ENCODE peak calls at places on chromosomes 13 and 19, in six cellular contexts. One of them, this sample, is unnamed.

GRCh38 chr19:7533281-7533819 is 2.2 kb upstream of the PNPLA6 start:
- DNase-seq in cardiac muscle cell: peak
- DNase-seq in stomach: peak
- DNase-seq in PC-3: no peak
- DNase-seq in IMR-90: peak
- DNase-seq in HCT116: no peak
- DNase-seq in this sample: no peak

GRCh38 chr19:28217064-28217463 is 995.9 kb downstream of the UQCRFS1 start:
- DNase-seq in PC-3: no peak
- DNase-seq in HCT116: no peak
- DNase-seq in stomach: no peak
- DNase-seq in IMR-90: no peak
- DNase-seq in cardiac muscle cell: no peak
- DNase-seq in this sample: no peak

GRCh38 chr19:2253106-2254051 is 2.8 kb downstream of the JSRP1 start:
- DNase-seq in PC-3: no peak
- DNase-seq in cardiac muscle cell: no peak
- DNase-seq in HCT116: no peak
- DNase-seq in stomach: no peak
- DNase-seq in IMR-90: no peak
- DNase-seq in this sample: no peak

GRCh38 chr13:59437902-59438301 is 725.8 kb downstream of the DIAPH3 start:
- DNase-seq in PC-3: no peak
- DNase-seq in IMR-90: peak
- DNase-seq in stomach: no peak
- DNase-seq in cardiac muscle cell: no peak
- DNase-seq in HCT116: no peak
- DNase-seq in this sample: no peak

GRCh38 chr19:14337510-14337909 is 43.7 kb upstream of the ADGRE5 start:
- DNase-seq in IMR-90: no peak
- DNase-seq in cardiac muscle cell: peak
- DNase-seq in PC-3: peak
- DNase-seq in stomach: peak
- DNase-seq in HCT116: peak
- DNase-seq in this sample: peak

GRCh38 chr13:33262069-33262487 is 23.5 kb downstream of the STARD13 start:
- DNase-seq in cardiac muscle cell: no peak
- DNase-seq in IMR-90: peak
- DNase-seq in stomach: no peak
- DNase-seq in PC-3: peak
- DNase-seq in HCT116: peak
- DNase-seq in this sample: no peak

GRCh38 chr13:59531571-59532091 is 632.1 kb downstream of the DIAPH3 start:
- DNase-seq in IMR-90: peak
- DNase-seq in PC-3: peak
- DNase-seq in stomach: peak
- DNase-seq in cardiac muscle cell: peak
- DNase-seq in HCT116: peak
- DNase-seq in this sample: no peak

GRCh38 chr19:53196777-53197396 is 3.7 kb upstream of the ZNF665 start:
- DNase-seq in cardiac muscle cell: peak
- DNase-seq in IMR-90: peak
- DNase-seq in PC-3: peak
- DNase-seq in HCT116: peak
- DNase-seq in stomach: peak
- DNase-seq in this sample: peak

GRCh38 chr19:50478901-50479715 is 2.5 kb upstream of the GARIN5A start:
- DNase-seq in PC-3: peak
- DNase-seq in HCT116: no peak
- DNase-seq in cardiac muscle cell: peak
- DNase-seq in stomach: no peak
- DNase-seq in IMR-90: peak
- DNase-seq in this sample: no peak

GRCh38 chr19:751501-752341 is 809 bp downstream of the MISP start:
- DNase-seq in stomach: peak
- DNase-seq in HCT116: no peak
- DNase-seq in PC-3: peak
- DNase-seq in cardiac muscle cell: peak
- DNase-seq in IMR-90: peak
- DNase-seq in this sample: no peak

GRCh38 chr13:33111414-33112110 is 95.3 kb downstream of the KL start:
- DNase-seq in HCT116: no peak
- DNase-seq in cardiac muscle cell: peak
- DNase-seq in IMR-90: peak
- DNase-seq in PC-3: no peak
- DNase-seq in stomach: no peak
- DNase-seq in this sample: no peak

GRCh38 chr19:48630289-48631036 is 6.7 kb downstream of the DBP start:
- DNase-seq in PC-3: no peak
- DNase-seq in stomach: peak
- DNase-seq in HCT116: no peak
- DNase-seq in cardiac muscle cell: peak
- DNase-seq in IMR-90: no peak
- DNase-seq in this sample: no peak

GRCh38 chr19:43720936-43721335 is 5.1 kb downstream of the IRGC start:
- DNase-seq in HCT116: no peak
- DNase-seq in PC-3: no peak
- DNase-seq in stomach: no peak
- DNase-seq in cardiac muscle cell: no peak
- DNase-seq in IMR-90: no peak
- DNase-seq in this sample: no peak

GRCh38 chr13:111225184-111225583 is 95.3 kb upstream of the TEX29 start:
- DNase-seq in cardiac muscle cell: no peak
- DNase-seq in IMR-90: no peak
- DNase-seq in PC-3: no peak
- DNase-seq in stomach: no peak
- DNase-seq in HCT116: no peak
- DNase-seq in this sample: no peak

GRCh38 chr19:6733338-6734095 is 3.9 kb downstream of the GPR108 start:
- DNase-seq in stomach: no peak
- DNase-seq in IMR-90: no peak
- DNase-seq in PC-3: no peak
- DNase-seq in cardiac muscle cell: no peak
- DNase-seq in HCT116: no peak
- DNase-seq in this sample: no peak

GRCh38 chr19:42113641-42114348 is 18.5 kb downstream of the POU2F2 start:
- DNase-seq in stomach: no peak
- DNase-seq in cardiac muscle cell: peak
- DNase-seq in PC-3: peak
- DNase-seq in IMR-90: peak
- DNase-seq in HCT116: peak
- DNase-seq in this sample: no peak

GRCh38 chr19:47112166-47112663 is 1.4 kb downstream of the ZC3H4 start:
- DNase-seq in stomach: peak
- DNase-seq in HCT116: no peak
- DNase-seq in cardiac muscle cell: peak
- DNase-seq in PC-3: peak
- DNase-seq in IMR-90: peak
- DNase-seq in this sample: peak

GRCh38 chr13:41122838-41123237 is 9.8 kb downstream of the KBTBD6 start:
- DNase-seq in stomach: no peak
- DNase-seq in PC-3: no peak
- DNase-seq in cardiac muscle cell: no peak
- DNase-seq in HCT116: no peak
- DNase-seq in IMR-90: no peak
- DNase-seq in this sample: no peak

GRCh38 chr13:89936256-89936655 is 1411.2 kb upstream of the MIR17HG start:
- DNase-seq in cardiac muscle cell: no peak
- DNase-seq in PC-3: no peak
- DNase-seq in stomach: no peak
- DNase-seq in HCT116: no peak
- DNase-seq in IMR-90: no peak
- DNase-seq in this sample: no peak

GRCh38 chr19:29658221-29658991 is 6.9 kb upstream of the PLEKHF1 start:
- DNase-seq in IMR-90: peak
- DNase-seq in PC-3: no peak
- DNase-seq in cardiac muscle cell: no peak
- DNase-seq in HCT116: no peak
- DNase-seq in stomach: no peak
- DNase-seq in this sample: no peak

GRCh38 chr13:66656050-66656449 is 574.1 kb downstream of the PCDH9 start:
- DNase-seq in IMR-90: no peak
- DNase-seq in PC-3: no peak
- DNase-seq in stomach: no peak
- DNase-seq in HCT116: no peak
- DNase-seq in cardiac muscle cell: no peak
- DNase-seq in this sample: no peak

GRCh38 chr19:56133858-56134654 is 7.0 kb upstream of the ZNF444 start:
- DNase-seq in cardiac muscle cell: peak
- DNase-seq in IMR-90: peak
- DNase-seq in stomach: no peak
- DNase-seq in HCT116: no peak
- DNase-seq in PC-3: peak
- DNase-seq in this sample: no peak

GRCh38 chr19:29528350-29528945 is 2.7 kb downstream of the VSTM2B start:
- DNase-seq in stomach: no peak
- DNase-seq in HCT116: peak
- DNase-seq in cardiac muscle cell: peak
- DNase-seq in PC-3: peak
- DNase-seq in IMR-90: peak
- DNase-seq in this sample: peak

GRCh38 chr19:43651758-43652545 is 12.3 kb upstream of the CADM4 start:
- DNase-seq in HCT116: no peak
- DNase-seq in IMR-90: peak
- DNase-seq in cardiac muscle cell: peak
- DNase-seq in stomach: peak
- DNase-seq in PC-3: peak
- DNase-seq in this sample: no peak

GRCh38 chr19:29263305-29264080 is 50.5 kb upstream of the UQCRFS1 start:
- DNase-seq in IMR-90: peak
- DNase-seq in cardiac muscle cell: peak
- DNase-seq in stomach: peak
- DNase-seq in HCT116: no peak
- DNase-seq in PC-3: peak
- DNase-seq in this sample: peak

GRCh38 chr13:84645196-84646071 is 763.2 kb upstream of the SLITRK1 start:
- DNase-seq in PC-3: no peak
- DNase-seq in stomach: no peak
- DNase-seq in IMR-90: peak
- DNase-seq in cardiac muscle cell: no peak
- DNase-seq in HCT116: no peak
- DNase-seq in this sample: no peak

GRCh38 chr19:39193785-39194184 is 3.0 kb upstream of the NCCRP1 start:
- DNase-seq in IMR-90: no peak
- DNase-seq in stomach: peak
- DNase-seq in cardiac muscle cell: peak
- DNase-seq in HCT116: no peak
- DNase-seq in PC-3: no peak
- DNase-seq in this sample: no peak

GRCh38 chr19:35164418-35164817 is 9.9 kb downstream of the FXYD5 start:
- DNase-seq in HCT116: peak
- DNase-seq in IMR-90: no peak
- DNase-seq in stomach: no peak
- DNase-seq in PC-3: no peak
- DNase-seq in cardiac muscle cell: no peak
- DNase-seq in this sample: no peak

GRCh38 chr19:32708457-32708856 is 11.1 kb upstream of the TDRD12 start:
- DNase-seq in PC-3: peak
- DNase-seq in cardiac muscle cell: no peak
- DNase-seq in stomach: no peak
- DNase-seq in HCT116: no peak
- DNase-seq in IMR-90: no peak
- DNase-seq in this sample: no peak

GRCh38 chr13:21022694-21023325 is 38.6 kb downstream of the LATS2 start:
- DNase-seq in cardiac muscle cell: no peak
- DNase-seq in stomach: no peak
- DNase-seq in PC-3: no peak
- DNase-seq in HCT116: no peak
- DNase-seq in IMR-90: no peak
- DNase-seq in this sample: no peak

GRCh38 chr13:72565893-72566292 is 161.5 kb downstream of the MZT1 start:
- DNase-seq in cardiac muscle cell: peak
- DNase-seq in HCT116: peak
- DNase-seq in IMR-90: peak
- DNase-seq in stomach: no peak
- DNase-seq in PC-3: peak
- DNase-seq in this sample: no peak

GRCh38 chr13:101565327-101565726 is 112.9 kb downstream of the ITGBL1 start:
- DNase-seq in HCT116: no peak
- DNase-seq in IMR-90: no peak
- DNase-seq in cardiac muscle cell: no peak
- DNase-seq in PC-3: no peak
- DNase-seq in stomach: no peak
- DNase-seq in this sample: no peak

GRCh38 chr19:19062454-19063182 is 1.2 kb upstream of the SLC25A42 start:
- DNase-seq in IMR-90: peak
- DNase-seq in HCT116: no peak
- DNase-seq in stomach: no peak
- DNase-seq in PC-3: peak
- DNase-seq in cardiac muscle cell: no peak
- DNase-seq in this sample: no peak

GRCh38 chr13:110216403-110217041 is 90.4 kb downstream of the COL4A1 start:
- DNase-seq in cardiac muscle cell: peak
- DNase-seq in stomach: no peak
- DNase-seq in IMR-90: peak
- DNase-seq in PC-3: no peak
- DNase-seq in HCT116: no peak
- DNase-seq in this sample: no peak
- H3K27ac ChIP-seq in cardiac muscle cell: peak
- H3K27ac ChIP-seq in stomach: peak
- H3K27ac ChIP-seq in IMR-90: no peak
- H3K27ac ChIP-seq in PC-3: no peak
- H3K27ac ChIP-seq in HCT116: no peak
- H3K27ac ChIP-seq in this sample: no peak

GRCh38 chr19:46015961-46016425 is 6.9 kb downstream of the PGLYRP1 start:
- DNase-seq in IMR-90: no peak
- DNase-seq in PC-3: no peak
- DNase-seq in cardiac muscle cell: no peak
- DNase-seq in stomach: no peak
- DNase-seq in HCT116: no peak
- DNase-seq in this sample: peak
- H3K4me3 ChIP-seq in IMR-90: peak
- H3K4me3 ChIP-seq in PC-3: peak
- H3K4me3 ChIP-seq in cardiac muscle cell: peak
- H3K4me3 ChIP-seq in stomach: peak
- H3K4me3 ChIP-seq in HCT116: no peak
- H3K4me3 ChIP-seq in this sample: peak

DNA sequence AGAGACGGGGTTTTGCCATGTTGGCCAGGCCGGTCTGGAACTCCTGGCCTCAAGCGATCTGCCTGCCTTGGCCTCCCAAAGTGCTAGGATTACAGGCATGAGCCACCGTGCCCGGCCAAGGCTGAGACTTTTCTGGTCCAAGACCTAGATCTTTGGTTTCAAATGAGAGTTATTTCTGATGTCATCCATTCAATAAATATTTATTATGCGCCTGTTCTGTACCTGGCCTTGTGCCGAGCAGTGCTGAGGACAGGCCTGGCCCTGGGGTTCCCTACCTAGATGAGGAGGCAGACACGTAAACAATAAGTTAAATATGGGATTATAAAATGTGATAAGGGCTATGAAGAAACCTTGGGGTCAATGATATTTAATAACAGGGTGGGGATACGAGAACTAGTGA is 4.5 kb downstream of the RELB start:
- DNase-seq in IMR-90: no peak
- DNase-seq in cardiac muscle cell: no peak
- DNase-seq in stomach: peak
- DNase-seq in HCT116: no peak
- DNase-seq in PC-3: no peak
- DNase-seq in this sample: no peak
- H3K27ac ChIP-seq in IMR-90: no peak
- H3K27ac ChIP-seq in cardiac muscle cell: no peak
- H3K27ac ChIP-seq in stomach: peak
- H3K27ac ChIP-seq in HCT116: no peak
- H3K27ac ChIP-seq in PC-3: no peak
- H3K27ac ChIP-seq in this sample: no peak

GRCh38 chr13:114264886-114265611 is 16.4 kb upstream of the UPF3A start:
- DNase-seq in cardiac muscle cell: no peak
- DNase-seq in PC-3: no peak
- DNase-seq in HCT116: no peak
- DNase-seq in IMR-90: peak
- DNase-seq in stomach: no peak
- DNase-seq in this sample: no peak
- H3K4me3 ChIP-seq in cardiac muscle cell: no peak
- H3K4me3 ChIP-seq in PC-3: no peak
- H3K4me3 ChIP-seq in HCT116: no peak
- H3K4me3 ChIP-seq in IMR-90: no peak
- H3K4me3 ChIP-seq in stomach: no peak
- H3K4me3 ChIP-seq in this sample: no peak

This sample was measured in CD8-positive, alpha-beta memory T cell.